ENCODE peak calls at places on chromosomes 11 and 22, in eight cellular contexts. X is CD4-positive, alpha-beta memory T cell; H is neuronal stem cell; W is cardiac muscle cell; E is bronchial epithelial cell; M is pancreas; C is breast epithelium; Y is cardiac fibroblast. N is an unnamed sample.

GRCh38 chr11:10149553-10149952 is 144.5 kb downstream of the SBF2 start:
- DNase-seq in X (no peak), M (no peak), C (no peak), Y (no peak), E (no peak), H (no peak), W (no peak), N (no peak)

GRCh38 chr22:31814942-31815341 is 61.1 kb downstream of the DEPDC5 start:
- DNase-seq in H (no peak), M (no peak), W (no peak), Y (no peak), C (no peak), X (no peak), E (no peak), N (no peak)

GRCh38 chr11:13183094-13183825 is 94.3 kb upstream of the BMAL1 start:
- DNase-seq in Y (peak), C (no peak), X (peak), H (no peak), W (peak), M (no peak), E (peak), N (no peak)

GRCh38 chr11:2268911-2269600 is 1.3 kb downstream of the ASCL2 start:
- DNase-seq in M (peak), E (peak), C (peak), Y (peak), H (no peak), W (peak), X (no peak), N (peak)

GRCh38 chr22:29284196-29284595 is 16.1 kb downstream of the EWSR1 start:
- DNase-seq in X (no peak), Y (no peak), C (no peak), M (no peak), E (no peak), H (no peak), W (no peak), N (no peak)

GRCh38 chr11:110046759-110047386 is 46.3 kb upstream of the ZC3H12C start:
- DNase-seq in Y (no peak), C (no peak), W (no peak), H (no peak), X (no peak), M (no peak), E (no peak), N (no peak)

GRCh38 chr22:26429458-26430238 is 588 bp downstream of the ASPHD2 start:
- DNase-seq in W (no peak), M (no peak), H (no peak), C (no peak), E (no peak), Y (no peak), X (no peak), N (no peak)

GRCh38 chr11:75352417-75353206 is 1.2 kb upstream of the ARRB1 start:
- DNase-seq in W (no peak), H (no peak), C (no peak), M (no peak), Y (no peak), E (no peak), X (no peak), N (no peak)

GRCh38 chr11:118050208-118050891 is 26.5 kb upstream of the TMPRSS4 start:
- DNase-seq in W (no peak), Y (no peak), H (no peak), E (no peak), C (peak), M (no peak), X (no peak), N (no peak)

GRCh38 chr11:72736452-72737069 is 15.6 kb downstream of the ARAP1 start:
- DNase-seq in C (peak), M (no peak), W (peak), H (no peak), E (peak), X (peak), Y (peak), N (no peak)

GRCh38 chr22:41106122-41106968 is 14.0 kb downstream of the EP300 start:
- DNase-seq in C (no peak), X (no peak), H (no peak), W (peak), M (no peak), E (no peak), Y (peak), N (peak)

GRCh38 chr22:42294034-42294985 is 23.9 kb upstream of the TCF20 start:
- DNase-seq in H (peak), C (no peak), E (peak), W (peak), X (peak), Y (peak), M (peak), N (peak)

GRCh38 chr11:109362059-109362458 is 59.9 kb upstream of the C11orf87 start:
- DNase-seq in W (no peak), H (no peak), E (peak), Y (peak), C (no peak), X (no peak), M (no peak), N (no peak)

GRCh38 chr11:36345084-36345511 is 49.0 kb downstream of the PRR5L start:
- DNase-seq in X (no peak), Y (no peak), E (no peak), C (no peak), H (no peak), W (no peak), M (no peak), N (no peak)

GRCh38 chr11:10515418-10515817 is 25.6 kb downstream of the RNF141 start:
- DNase-seq in X (no peak), C (no peak), M (no peak), H (no peak), E (no peak), Y (no peak), W (no peak), N (no peak)

GRCh38 chr11:123641495-123641840 is 13.0 kb downstream of the SCN3B start:
- DNase-seq in M (no peak), Y (no peak), X (no peak), W (no peak), E (no peak), C (no peak), H (no peak), N (no peak)

GRCh38 chr11:27757953-27758352 is 57.7 kb upstream of the BDNF start:
- DNase-seq in X (no peak), H (no peak), Y (peak), M (no peak), W (peak), E (peak), C (no peak), N (no peak)

GRCh38 chr11:33262016-33262638 is 4.9 kb downstream of the HIPK3 start:
- DNase-seq in X (no peak), H (no peak), E (no peak), W (peak), Y (peak), C (no peak), M (no peak), N (no peak)

GRCh38 chr11:11843233-11843632 is 1.5 kb downstream of the USP47 start:
- DNase-seq in X (peak), M (no peak), E (peak), C (no peak), W (peak), H (no peak), Y (peak), N (no peak)

GRCh38 chr11:72930011-72930410 is 115.8 kb downstream of the ATG16L2 start:
- DNase-seq in Y (peak), C (no peak), H (no peak), E (peak), X (no peak), W (peak), M (no peak), N (no peak)

GRCh38 chr11:112316971-112317370 is 56.3 kb upstream of the PLET1 start:
- DNase-seq in C (no peak), M (no peak), Y (no peak), X (no peak), H (no peak), E (no peak), W (no peak), N (no peak)

GRCh38 chr11:79200398-79201070 is 240.3 kb downstream of the TENM4 start:
- DNase-seq in X (no peak), Y (no peak), C (no peak), H (no peak), E (peak), M (no peak), W (no peak), N (no peak)

GRCh38 chr11:66119348-66120133 is 49.5 kb downstream of the PACS1 start:
- DNase-seq in H (no peak), W (peak), E (peak), M (peak), X (no peak), C (no peak), Y (peak), N (peak)

GRCh38 chr11:23205156-23205871 is 345.0 kb upstream of the CCDC179 start:
- DNase-seq in W (peak), C (no peak), X (no peak), H (no peak), M (no peak), E (peak), Y (peak), N (no peak)

GRCh38 chr11:132551011-132551410 is 981.3 kb downstream of the OPCML start:
- DNase-seq in M (no peak), Y (no peak), W (no peak), H (no peak), X (no peak), E (no peak), C (no peak), N (no peak)

GRCh38 chr11:99406345-99406744 is 385.6 kb downstream of the CNTN5 start:
- DNase-seq in Y (no peak), M (no peak), C (no peak), X (no peak), H (no peak), E (no peak), W (no peak), N (no peak)

GRCh38 chr11:71078482-71078881 is 173.9 kb downstream of the SHANK2 start:
- DNase-seq in M (no peak), Y (no peak), W (peak), H (no peak), X (no peak), E (peak), C (no peak), N (no peak)

GRCh38 chr11:124798991-124799383 is 1.2 kb downstream of the MSANTD2 start:
- DNase-seq in M (no peak), C (no peak), E (peak), Y (peak), W (peak), H (no peak), X (no peak), N (no peak)

GRCh38 chr22:42062506-42063190 is 8.0 kb downstream of the NAGA start:
- DNase-seq in M (no peak), E (no peak), W (no peak), H (no peak), Y (no peak), X (no peak), C (no peak), N (no peak)

GRCh38 chr11:36091256-36091811 is 147.5 kb downstream of the LDLRAD3 start:
- DNase-seq in M (no peak), H (no peak), W (peak), Y (peak), C (no peak), X (no peak), E (no peak), N (no peak)

GRCh38 chr11:12218909-12219308 is 108.5 kb downstream of the MICAL2 start:
- DNase-seq in Y (no peak), W (no peak), H (no peak), X (no peak), C (no peak), M (peak), E (no peak), N (no peak)

GRCh38 chr11:112292785-112293407 is 32.2 kb upstream of the PLET1 start:
- DNase-seq in E (peak), H (no peak), W (peak), X (no peak), M (no peak), Y (peak), C (peak), N (no peak)

GRCh38 chr11:34303028-34303427 is 54.8 kb downstream of the ABTB2 start:
- DNase-seq in C (no peak), Y (no peak), M (no peak), X (no peak), W (peak), H (no peak), E (no peak), N (no peak)

GRCh38 chr11:111450480-111451320 is 61.5 kb downstream of the BTG4 start:
- DNase-seq in C (no peak), Y (no peak), H (no peak), W (no peak), M (no peak), E (no peak), X (no peak), N (no peak)

GRCh38 chr11:15291885-15292284 is 177.2 kb downstream of the INSC start:
- DNase-seq in W (no peak), Y (no peak), X (no peak), C (no peak), M (peak), H (no peak), E (peak), N (no peak)

GRCh38 chr22:20243545-20244249 is 24.4 kb downstream of the RTN4R start:
- DNase-seq in E (peak), H (no peak), Y (peak), X (peak), W (peak), C (peak), M (no peak), N (peak)

GRCh38 chr11:36157151-36157519 is 132.1 kb downstream of the COMMD9 start:
- DNase-seq in H (no peak), C (no peak), M (no peak), X (no peak), W (peak), E (no peak), Y (peak), N (no peak)

GRCh38 chr11:130433357-130433756 is 4.9 kb upstream of the ADAMTS8 start:
- DNase-seq in Y (no peak), H (no peak), C (no peak), E (no peak), W (no peak), X (no peak), M (no peak), N (no peak)

GRCh38 chr11:69257838-69258658 is 35.9 kb upstream of the MYEOV start:
- DNase-seq in E (no peak), W (no peak), M (no peak), H (no peak), Y (no peak), X (no peak), C (no peak), N (peak)

DNA sequence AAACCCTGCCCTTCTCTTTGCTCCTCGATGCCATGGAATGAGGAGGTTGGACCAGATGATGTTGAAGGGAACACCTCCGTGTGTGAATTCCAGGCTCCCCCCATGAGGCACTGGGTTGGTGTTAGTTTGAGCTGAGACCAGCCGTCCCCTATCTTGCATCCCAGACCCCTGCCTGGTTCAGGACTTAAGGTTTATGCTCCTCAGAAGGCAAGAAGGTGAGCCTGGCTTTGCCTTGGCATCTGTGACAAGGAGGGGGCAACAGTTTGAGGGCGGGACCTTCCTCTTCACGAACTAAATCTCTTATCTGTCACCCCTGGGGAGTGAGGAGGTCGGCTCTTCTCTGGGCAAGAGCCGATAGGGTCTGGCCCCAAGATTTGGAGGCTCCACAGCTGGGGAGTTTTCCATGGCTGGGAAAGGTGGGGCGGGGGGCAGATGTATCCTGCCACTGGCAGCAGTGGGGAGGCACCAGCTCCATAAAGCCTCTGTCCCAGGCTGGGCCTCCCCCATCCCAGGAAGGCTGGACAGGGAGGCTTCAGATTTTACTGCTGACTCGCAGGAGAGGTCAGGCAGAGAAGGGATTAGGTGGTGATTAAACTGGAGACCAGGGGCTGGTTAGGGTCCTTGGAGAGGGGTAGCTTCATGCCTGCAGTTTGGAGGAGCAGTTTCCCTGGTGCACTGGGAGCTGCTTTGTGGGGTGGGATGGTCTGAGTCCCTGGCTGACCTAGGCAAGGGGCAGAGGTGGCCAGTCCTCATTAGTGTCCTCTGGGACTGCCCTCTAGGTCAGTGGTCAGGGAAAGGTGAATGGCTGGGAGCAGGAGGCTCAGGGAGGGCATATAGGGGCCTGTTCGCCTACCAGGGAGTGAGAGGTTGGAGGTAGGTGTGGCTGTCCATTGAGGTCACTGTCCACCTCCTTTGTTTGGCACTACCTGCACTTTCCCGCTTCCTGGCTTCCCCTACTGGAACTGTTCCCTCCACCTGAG is 1.1 kb downstream of the SEC14L2 start:
- DNase-seq in M (no peak), X (no peak), H (no peak), W (no peak), E (no peak), C (no peak), Y (peak), N (no peak)
- H3K4me3 ChIP-seq in M (peak), X (peak), H (peak), W (peak), E (peak), C (peak), Y (peak), N (peak)

GRCh38 chr11:113387605-113388211 is at the start of gene ANKK1:
- DNase-seq in E (peak), W (no peak), H (peak), C (peak), Y (no peak), X (no peak), M (peak), N (no peak)
- H3K4me3 ChIP-seq in E (peak), W (peak), H (peak), C (peak), Y (no peak), X (no peak), M (no peak), N (no peak)

DNA sequence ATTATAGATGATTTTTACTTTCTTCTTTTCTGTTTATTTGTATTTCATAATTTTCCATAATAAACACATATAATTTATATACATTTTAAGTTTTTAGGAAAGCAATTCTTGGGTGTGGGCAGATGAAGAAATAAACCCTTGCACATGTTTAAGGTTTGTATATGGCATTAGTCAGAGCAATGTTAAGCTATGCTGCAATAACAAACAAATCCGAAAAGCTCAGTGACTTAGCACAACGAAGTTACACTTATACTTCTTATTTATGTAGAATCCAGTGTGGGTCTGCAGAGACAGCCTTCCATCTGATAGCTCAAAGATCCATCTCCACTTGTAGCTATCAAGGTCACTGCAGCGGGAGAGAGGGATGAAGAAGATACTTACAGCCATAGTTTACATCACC is 68.5 kb upstream of the BARX2 start:
- DNase-seq in C (no peak), X (no peak), E (no peak), M (no peak), W (no peak), Y (no peak), H (no peak), N (no peak)
- H3K4me3 ChIP-seq in C (no peak), X (no peak), E (no peak), M (no peak), W (no peak), Y (no peak), H (no peak), N (no peak)

DNA sequence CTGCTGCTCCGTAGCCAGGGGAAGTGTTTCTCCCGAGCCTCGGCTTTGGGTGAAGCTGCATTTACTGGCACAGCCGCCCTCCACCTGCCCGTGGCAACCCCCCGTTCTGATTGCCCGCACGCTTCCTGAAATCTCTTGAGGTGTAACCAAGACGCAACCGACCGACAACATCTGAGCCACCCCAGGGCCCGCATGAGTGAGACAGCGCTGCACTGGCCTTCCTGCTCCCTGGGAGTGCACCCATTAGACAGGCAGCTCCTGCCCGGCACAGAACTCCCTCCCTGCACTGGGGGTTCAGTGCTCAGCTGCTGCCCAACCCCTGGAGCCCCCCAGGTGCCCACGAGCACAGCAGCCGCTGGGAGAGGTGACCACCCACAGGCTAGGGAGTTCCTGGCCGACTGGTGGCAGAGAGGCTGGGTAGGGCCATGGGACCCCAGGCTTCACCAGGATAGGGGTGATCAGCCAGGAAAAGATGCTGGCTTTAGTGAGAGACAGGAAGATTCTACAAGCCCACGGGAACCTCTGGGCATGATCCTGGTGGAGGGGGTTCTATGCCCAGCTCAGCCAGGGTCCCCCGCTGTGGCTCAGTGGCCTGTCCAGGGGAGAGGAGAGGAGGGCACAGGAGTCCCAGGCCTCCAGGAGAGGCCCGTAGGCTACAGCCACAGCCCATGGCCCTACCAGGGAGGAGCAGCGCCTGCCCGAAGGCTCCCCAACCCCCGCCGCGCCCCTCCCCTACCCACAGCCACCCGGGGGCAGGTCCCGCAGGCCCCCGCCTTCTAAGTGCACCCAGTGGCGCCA is 14.6 kb downstream of the PLXNB2 start:
- DNase-seq in E (no peak), W (no peak), M (no peak), H (no peak), Y (no peak), C (no peak), X (no peak), N (no peak)
- H3K4me3 ChIP-seq in E (peak), W (no peak), M (peak), H (peak), Y (peak), C (peak), X (no peak), N (peak)

GRCh38 chr11:125933030-125933813 is 12.6 kb upstream of the VSIG10L2 start:
- DNase-seq in X (no peak), H (no peak), M (no peak), Y (no peak), C (no peak), E (no peak), W (no peak), N (no peak)

GRCh38 chr11:125934473-125934872 is 11.4 kb upstream of the VSIG10L2 start:
- DNase-seq in C (no peak), Y (no peak), E (no peak), X (no peak), M (no peak), H (no peak), W (no peak), N (no peak)

GRCh38 chr11:125935629-125936199 is 10.1 kb upstream of the VSIG10L2 start:
- DNase-seq in W (peak), X (no peak), Y (no peak), H (no peak), M (no peak), C (no peak), E (no peak), N (no peak)

GRCh38 chr11:125932301-125932700 is 13.5 kb upstream of the VSIG10L2 start:
- DNase-seq in M (no peak), C (no peak), W (no peak), X (no peak), Y (no peak), E (no peak), H (no peak), N (no peak)

GRCh38 chr11:125935056-125935455 is 10.8 kb upstream of the VSIG10L2 start:
- DNase-seq in E (no peak), C (no peak), W (no peak), H (no peak), M (no peak), X (no peak), Y (no peak), N (no peak)
- H3K4me3 ChIP-seq in E (no peak), C (no peak), W (no peak), H (no peak), M (no peak), X (no peak), Y (no peak), N (no peak)

GRCh38 chr11:65065898-65066297 is 7.5 kb upstream of the NAALADL1 start:
- DNase-seq in E (no peak), W (no peak), X (no peak), Y (no peak), C (no peak), H (no peak), M (no peak), N (no peak)
- H3K4me3 ChIP-seq in E (no peak), W (no peak), X (no peak), Y (no peak), C (no peak), H (no peak), M (no peak), N (no peak)

N was measured in ovary.